ENCODE peak calls at places on chromosomes 5 and 9, in seven cellular contexts. B, F, N, E, U, V and L are unnamed samples.

GRCh38 chr5:131505237-131505908 is 129.7 kb downstream of the RAPGEF6 start:
- DNase-seq in V (peak), F (no peak), U (peak), E (no peak), B (no peak), N (no peak), L (no peak)

GRCh38 chr5:139639619-139640431 is 8.3 kb upstream of the CXXC5 start:
- DNase-seq in B (no peak), E (no peak), N (no peak), V (no peak), F (peak), U (no peak), L (no peak)

GRCh38 chr5:12522116-12522515 is 617.9 kb upstream of the CTNND2 start:
- DNase-seq in B (no peak), F (no peak), U (no peak), N (no peak), E (no peak), V (peak), L (no peak)

GRCh38 chr5:15938961-15939360 is 240.6 kb downstream of the MARCHF11 start:
- DNase-seq in B (no peak), N (no peak), F (no peak), V (peak), E (no peak), U (peak), L (no peak)

GRCh38 chr5:170585278-170585677 is 81.5 kb downstream of the KCNIP1 start:
- DNase-seq in F (no peak), V (no peak), E (no peak), N (no peak), B (no peak), U (no peak), L (no peak)

GRCh38 chr9:11199335-11199734 is 586.5 kb upstream of the PTPRD start:
- DNase-seq in F (no peak), N (no peak), B (no peak), U (no peak), V (no peak), E (no peak), L (no peak)

GRCh38 chr5:54024466-54024865 is 285.9 kb downstream of the ARL15 start:
- DNase-seq in E (no peak), F (no peak), B (no peak), N (no peak), V (peak), U (no peak), L (no peak)

GRCh38 chr5:176824604-176825003 is 14.2 kb downstream of the UNC5A start:
- DNase-seq in E (no peak), F (no peak), U (no peak), N (no peak), B (no peak), V (no peak), L (no peak)

GRCh38 chr9:115988701-115989100 is 164.9 kb upstream of the PAPPA start:
- DNase-seq in V (peak), N (no peak), B (no peak), F (no peak), U (no peak), E (no peak), L (no peak)
- H3K4me3 ChIP-seq in V (no peak), N (no peak), B (no peak), F (no peak), U (no peak), E (no peak), L (no peak)

GRCh38 chr5:82164109-82164956 is 113.8 kb downstream of the RPS23 start:
- DNase-seq in B (no peak), V (peak), N (no peak), U (peak), F (no peak), E (peak), L (no peak)

GRCh38 chr5:82165740-82166530 is 112.2 kb downstream of the RPS23 start:
- DNase-seq in B (peak), N (peak), E (peak), V (peak), F (no peak), U (peak), L (peak)

GRCh38 chr5:82164957-82165698 is 113.0 kb downstream of the RPS23 start:
- DNase-seq in U (no peak), B (no peak), F (no peak), E (peak), N (peak), V (peak), L (no peak)

GRCh38 chr5:82162568-82162967 is 115.6 kb downstream of the RPS23 start:
- DNase-seq in F (no peak), U (no peak), B (no peak), N (no peak), E (no peak), V (no peak), L (no peak)

GRCh38 chr5:82163459-82164108 is 114.6 kb downstream of the RPS23 start:
- DNase-seq in U (peak), V (peak), F (no peak), B (no peak), N (no peak), E (no peak), L (no peak)
- H3K27ac ChIP-seq in U (peak), V (no peak), F (no peak), B (no peak), N (peak), E (peak), L (no peak)

GRCh38 chr9:137878146-137878941 is 762 bp downstream of the CACNA1B start:
- DNase-seq in F (peak), E (no peak), B (peak), V (peak), N (no peak), U (peak), L (no peak)
- TF ChIP-seq CTCF in F (no peak), E (no peak), B (no peak), V (no peak), N (no peak), U (no peak), L (no peak)

GRCh38 chr5:372556-372910 is 51.0 kb downstream of the AHRR start:
- DNase-seq in U (no peak), F (peak), B (peak), N (no peak), V (no peak), E (no peak), L (peak)

GRCh38 chr5:374631-375335 is 53.3 kb downstream of the AHRR start:
- DNase-seq in N (no peak), U (no peak), B (peak), E (no peak), V (no peak), F (no peak), L (peak)

GRCh38 chr5:372911-373709 is 51.6 kb downstream of the AHRR start:
- DNase-seq in B (no peak), U (peak), N (no peak), F (peak), E (no peak), V (peak), L (peak)

GRCh38 chr5:375336-375920 is 53.9 kb downstream of the AHRR start:
- DNase-seq in U (no peak), N (no peak), F (no peak), V (no peak), B (peak), E (no peak), L (peak)

GRCh38 chr5:373710-374602 is 52.4 kb downstream of the AHRR start:
- DNase-seq in N (peak), B (peak), F (peak), E (peak), U (peak), V (peak), L (peak)
- H3K4me3 ChIP-seq in N (peak), B (peak), F (peak), E (peak), U (no peak), V (no peak), L (peak)

GRCh38 chr9:133979124-133979920 is 12.8 kb downstream of the VAV2 start:
- DNase-seq in V (peak), U (peak), F (peak), E (no peak), N (peak), B (peak), L (no peak)
- H3K27ac ChIP-seq in V (peak), U (peak), F (peak), E (no peak), N (peak), B (peak), L (peak)

GRCh38 chr9:27787941-27788340 is 214.7 kb upstream of the C9orf72 start:
- DNase-seq in F (no peak), E (no peak), N (no peak), U (no peak), B (no peak), V (no peak), L (no peak)
- TF ChIP-seq CTCF in F (no peak), E (no peak), N (no peak), U (no peak), B (no peak), V (no peak), L (no peak)